ENCODE peak calls at places on chromosomes 6 and 20, in five cellular contexts. N, Z, P, T and U are unnamed samples.

GRCh38 chr20:39029324-39029820 is 67.2 kb downstream of the DHX35 start:
- DNase-seq in N (no peak), Z (no peak), P (no peak), T (no peak), U (no peak)

GRCh38 chr6:170347091-170347490 is 40.5 kb downstream of the FAM120B start:
- DNase-seq in N (no peak), Z (no peak), P (no peak), T (no peak), U (no peak)

GRCh38 chr6:151285121-151285520 is 45.4 kb downstream of the AKAP12 start:
- DNase-seq in N (no peak), Z (peak), P (peak), T (peak), U (peak)

GRCh38 chr6:54125493-54125892 is 14.2 kb downstream of the MLIP start:
- DNase-seq in N (no peak), Z (no peak), P (no peak), T (no peak), U (no peak)

GRCh38 chr6:143195349-143195845 is 134.7 kb downstream of the AIG1 start:
- DNase-seq in N (no peak), Z (no peak), P (no peak), T (no peak), U (no peak)

GRCh38 chr6:75830959-75831885 is 82.2 kb downstream of the MYO6 start:
- DNase-seq in N (no peak), Z (peak), P (peak), T (peak), U (peak)

GRCh38 chr6:7628479-7628878 is 38.5 kb downstream of the SNRNP48 start:
- DNase-seq in N (no peak), Z (no peak), P (peak), T (no peak), U (peak)

GRCh38 chr6:130322673-130323268 is 43.0 kb upstream of the TMEM200A start:
- DNase-seq in N (peak), Z (peak), P (peak), T (peak), U (peak)

GRCh38 chr6:150025201-150025917 is at the start of gene RAET1L:
- DNase-seq in N (no peak), Z (peak), P (peak), T (peak), U (peak)

GRCh38 chr6:17493286-17493685 is 99.9 kb downstream of the CAP2 start:
- DNase-seq in N (no peak), Z (peak), P (peak), T (peak), U (peak)

GRCh38 chr20:12180107-12180661 is 262.5 kb downstream of the BTBD3 start:
- DNase-seq in N (no peak), Z (no peak), P (no peak), T (no peak), U (no peak)

GRCh38 chr6:31041372-31041974 is 31.2 kb downstream of the MUC22 start:
- DNase-seq in N (no peak), Z (no peak), P (no peak), T (no peak), U (no peak)

GRCh38 chr6:10140824-10141223 is 274.1 kb downstream of the TFAP2A start:
- DNase-seq in N (no peak), Z (peak), P (peak), T (no peak), U (no peak)

GRCh38 chr6:74075323-74075722 is 379.3 kb downstream of the CD109 start:
- DNase-seq in N (no peak), Z (peak), P (peak), T (no peak), U (peak)

GRCh38 chr6:25301358-25301757 is 22.2 kb downstream of the CARMIL1 start:
- DNase-seq in N (no peak), Z (no peak), P (no peak), T (no peak), U (no peak)

GRCh38 chr6:34528996-34529664 is 27.0 kb downstream of the SPDEF start:
- DNase-seq in N (no peak), Z (no peak), P (no peak), T (no peak), U (no peak)

GRCh38 chr6:3899970-3900439 is 50.8 kb downstream of the FAM50B start:
- DNase-seq in N (no peak), Z (no peak), P (no peak), T (no peak), U (no peak)
- H3K4me3 ChIP-seq in N (no peak), Z (no peak), P (no peak), T (no peak), U (no peak)

GRCh38 chr20:63768591-63769515 is 29.3 kb downstream of the SLC2A4RG start:
- DNase-seq in N (no peak), Z (no peak), P (no peak), T (no peak), U (no peak)
- H3K4me3 ChIP-seq in N (no peak), Z (no peak), P (no peak), T (no peak), U (no peak)

GRCh38 chr6:100465701-100466409 is 1.1 kb upstream of the SIM1 start:
- DNase-seq in N (no peak), Z (no peak), P (peak), T (peak), U (no peak)
- H3K4me3 ChIP-seq in N (no peak), Z (no peak), P (no peak), T (no peak), U (no peak)

GRCh38 chr6:142153230-142153629 is 6.2 kb downstream of the VTA1 start:
- DNase-seq in N (no peak), Z (no peak), P (no peak), T (no peak), U (no peak)
- H3K4me3 ChIP-seq in N (no peak), Z (no peak), P (no peak), T (no peak), U (no peak)

DNA sequence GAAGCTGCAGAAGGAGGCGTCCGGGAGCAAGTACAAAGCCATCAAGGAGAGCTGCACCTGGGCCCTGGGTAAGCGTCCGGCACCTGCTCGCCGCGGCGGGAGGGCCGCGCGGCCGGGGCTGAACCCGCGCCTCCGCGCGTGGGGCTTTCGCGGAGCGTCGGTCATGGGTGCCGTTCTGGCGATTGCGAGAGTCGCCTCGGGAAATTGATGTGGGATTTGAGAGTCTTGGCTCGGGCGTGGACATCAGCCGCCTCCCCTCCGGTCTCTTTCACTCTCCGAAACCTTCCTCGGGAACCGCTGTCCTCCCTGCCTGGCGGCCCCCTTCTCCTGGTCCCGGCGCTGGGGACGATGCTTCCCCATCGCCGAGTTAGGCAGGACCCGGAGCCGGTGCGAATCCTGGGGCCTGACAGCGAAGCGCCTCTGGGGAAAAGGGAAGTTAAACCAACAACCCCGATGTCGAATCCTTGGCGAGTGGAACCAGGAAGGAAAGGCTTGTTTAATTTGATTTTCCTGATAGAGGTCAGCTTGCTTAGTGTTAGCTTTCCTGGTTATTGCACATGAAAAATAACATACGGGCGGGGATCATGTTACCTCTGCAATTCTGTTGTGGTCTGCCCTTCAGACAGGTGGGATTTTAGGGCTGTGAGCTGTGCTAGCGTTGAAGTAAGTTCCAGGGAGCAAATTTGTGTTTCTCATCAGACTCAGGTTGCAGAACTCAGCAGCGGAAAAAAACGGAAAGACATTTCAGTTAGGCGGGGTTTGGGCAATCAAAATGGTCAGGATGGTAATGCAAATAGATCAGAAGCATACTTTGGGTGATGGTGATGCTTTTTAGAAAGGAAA is 586 bp downstream of the ARFGEF3 start:
- DNase-seq in N (no peak), Z (no peak), P (no peak), T (peak), U (no peak)
- H3K4me3 ChIP-seq in N (peak), Z (peak), P (peak), T (peak), U (peak)

DNA sequence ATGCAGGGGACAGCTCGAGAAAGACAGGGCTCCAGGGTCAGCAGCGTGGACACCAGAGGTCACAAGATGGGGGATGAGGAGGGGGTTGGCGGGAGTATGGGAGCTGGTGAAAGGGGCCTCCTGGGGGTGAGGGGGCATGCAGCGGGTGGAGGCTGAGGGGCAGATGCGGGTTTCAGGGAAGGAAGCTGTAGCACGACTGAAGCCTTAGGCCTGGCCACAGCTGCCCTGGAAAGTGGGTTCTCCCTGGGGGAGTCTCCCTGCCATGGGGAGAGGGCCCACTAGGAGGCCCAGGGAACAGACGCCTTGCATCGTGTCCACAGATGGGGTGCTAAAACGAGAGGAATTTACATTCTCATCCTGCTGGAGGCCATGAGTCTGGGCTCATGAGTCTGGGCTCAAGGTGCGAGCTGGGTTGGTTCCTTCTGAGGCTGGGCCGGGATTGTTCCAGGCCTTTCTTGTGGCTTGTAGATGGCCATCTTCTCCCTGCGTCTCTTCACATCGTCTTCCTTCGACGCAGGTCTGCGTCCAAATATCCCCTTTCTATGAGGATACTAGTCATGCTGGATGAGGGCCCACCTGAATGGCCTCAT is 18.0 kb downstream of the APCDD1L start:
- DNase-seq in N (no peak), Z (no peak), P (no peak), T (no peak), U (no peak)
- H3K4me3 ChIP-seq in N (no peak), Z (no peak), P (no peak), T (no peak), U (no peak)

GRCh38 chr6:20213271-20213798 is 1.1 kb upstream of the MBOAT1 start:
- DNase-seq in N (no peak), Z (peak), P (peak), T (no peak), U (no peak)
- H3K4me3 ChIP-seq in N (peak), Z (no peak), P (no peak), T (peak), U (peak)

GRCh38 chr20:47917549-47918070 is 132.3 kb upstream of the SULF2 start:
- DNase-seq in N (no peak), Z (no peak), P (no peak), T (no peak), U (no peak)
- H3K4me3 ChIP-seq in N (no peak), Z (no peak), P (no peak), T (no peak), U (no peak)